ENCODE peak calls at places on chromosomes 1 and 21, in nine cellular contexts. One of them, this sample, is unnamed. For H3K4me1 and H3K36me3, the result is how much of the 10 kb centered on the place peaks cover.

GRCh38 chr1:231494439-231495110 is 33.9 kb upstream of the TSNAX start:
- DNase-seq in naive thymus-derived CD4-positive, alpha-beta T cell: no peak
- DNase-seq in OCI-LY7: no peak
- DNase-seq in tibial artery: no peak
- DNase-seq in lower lobe of right lung: no peak
- DNase-seq in SJCRH30: no peak
- DNase-seq in psoas muscle: no peak
- DNase-seq in body of pancreas: no peak
- DNase-seq in cardiac muscle cell: no peak
- DNase-seq in this sample: no peak

GRCh38 chr1:234261545-234261944 is 111.7 kb upstream of the COA6 start:
- DNase-seq in naive thymus-derived CD4-positive, alpha-beta T cell: no peak
- DNase-seq in OCI-LY7: no peak
- DNase-seq in tibial artery: no peak
- DNase-seq in lower lobe of right lung: no peak
- DNase-seq in SJCRH30: no peak
- DNase-seq in psoas muscle: no peak
- DNase-seq in body of pancreas: no peak
- DNase-seq in cardiac muscle cell: no peak
- DNase-seq in this sample: no peak

GRCh38 chr1:51897699-51898031 is 19.1 kb upstream of the NRDC start:
- DNase-seq in naive thymus-derived CD4-positive, alpha-beta T cell: no peak
- DNase-seq in OCI-LY7: no peak
- DNase-seq in tibial artery: no peak
- DNase-seq in lower lobe of right lung: no peak
- DNase-seq in SJCRH30: no peak
- DNase-seq in psoas muscle: no peak
- DNase-seq in body of pancreas: no peak
- DNase-seq in cardiac muscle cell: no peak
- DNase-seq in this sample: no peak

GRCh38 chr1:102790997-102791396 is 317.3 kb downstream of the COL11A1 start:
- DNase-seq in naive thymus-derived CD4-positive, alpha-beta T cell: no peak
- DNase-seq in OCI-LY7: no peak
- DNase-seq in tibial artery: no peak
- DNase-seq in lower lobe of right lung: no peak
- DNase-seq in SJCRH30: no peak
- DNase-seq in psoas muscle: no peak
- DNase-seq in body of pancreas: no peak
- DNase-seq in cardiac muscle cell: no peak
- DNase-seq in this sample: no peak

GRCh38 chr1:204280562-204280961 is 66.8 kb upstream of the GOLT1A start:
- DNase-seq in naive thymus-derived CD4-positive, alpha-beta T cell: no peak
- DNase-seq in OCI-LY7: no peak
- DNase-seq in tibial artery: no peak
- DNase-seq in lower lobe of right lung: no peak
- DNase-seq in SJCRH30: no peak
- DNase-seq in psoas muscle: no peak
- DNase-seq in body of pancreas: no peak
- DNase-seq in cardiac muscle cell: no peak
- DNase-seq in this sample: no peak

GRCh38 chr1:103197266-103197665 is 88.9 kb upstream of the COL11A1 start:
- DNase-seq in naive thymus-derived CD4-positive, alpha-beta T cell: no peak
- DNase-seq in OCI-LY7: no peak
- DNase-seq in tibial artery: no peak
- DNase-seq in lower lobe of right lung: no peak
- DNase-seq in SJCRH30: no peak
- DNase-seq in psoas muscle: no peak
- DNase-seq in body of pancreas: no peak
- DNase-seq in cardiac muscle cell: no peak
- DNase-seq in this sample: no peak

GRCh38 chr1:12171206-12172041 is 4.6 kb downstream of the TNFRSF1B start:
- DNase-seq in naive thymus-derived CD4-positive, alpha-beta T cell: no peak
- DNase-seq in OCI-LY7: no peak
- DNase-seq in tibial artery: no peak
- DNase-seq in lower lobe of right lung: no peak
- DNase-seq in SJCRH30: no peak
- DNase-seq in psoas muscle: no peak
- DNase-seq in body of pancreas: no peak
- DNase-seq in cardiac muscle cell: no peak
- DNase-seq in this sample: peak

GRCh38 chr1:111569913-111570312 is 49.7 kb upstream of the RAP1A start:
- DNase-seq in naive thymus-derived CD4-positive, alpha-beta T cell: no peak
- DNase-seq in OCI-LY7: no peak
- DNase-seq in tibial artery: no peak
- DNase-seq in lower lobe of right lung: no peak
- DNase-seq in SJCRH30: no peak
- DNase-seq in psoas muscle: no peak
- DNase-seq in body of pancreas: no peak
- DNase-seq in cardiac muscle cell: no peak
- DNase-seq in this sample: no peak

GRCh38 chr1:235855811-235856429 is 10.8 kb downstream of the LYST start:
- DNase-seq in naive thymus-derived CD4-positive, alpha-beta T cell: no peak
- DNase-seq in OCI-LY7: no peak
- DNase-seq in tibial artery: no peak
- DNase-seq in lower lobe of right lung: no peak
- DNase-seq in SJCRH30: no peak
- DNase-seq in psoas muscle: no peak
- DNase-seq in body of pancreas: no peak
- DNase-seq in cardiac muscle cell: no peak
- DNase-seq in this sample: no peak

GRCh38 chr21:38478782-38479181 is 19.5 kb downstream of the ERG start:
- DNase-seq in naive thymus-derived CD4-positive, alpha-beta T cell: no peak
- DNase-seq in OCI-LY7: no peak
- DNase-seq in tibial artery: no peak
- DNase-seq in lower lobe of right lung: no peak
- DNase-seq in SJCRH30: no peak
- DNase-seq in psoas muscle: no peak
- DNase-seq in body of pancreas: no peak
- DNase-seq in cardiac muscle cell: no peak
- DNase-seq in this sample: no peak

GRCh38 chr1:230459463-230459862 is 33.3 kb upstream of the PGBD5 start:
- DNase-seq in naive thymus-derived CD4-positive, alpha-beta T cell: no peak
- DNase-seq in OCI-LY7: no peak
- DNase-seq in tibial artery: no peak
- DNase-seq in lower lobe of right lung: no peak
- DNase-seq in SJCRH30: no peak
- DNase-seq in psoas muscle: no peak
- DNase-seq in body of pancreas: peak
- DNase-seq in cardiac muscle cell: no peak
- DNase-seq in this sample: no peak

GRCh38 chr21:36654341-36654740 is 44.6 kb upstream of the SIM2 start:
- DNase-seq in naive thymus-derived CD4-positive, alpha-beta T cell: no peak
- DNase-seq in OCI-LY7: no peak
- DNase-seq in tibial artery: no peak
- DNase-seq in lower lobe of right lung: no peak
- DNase-seq in SJCRH30: no peak
- DNase-seq in psoas muscle: no peak
- DNase-seq in body of pancreas: no peak
- DNase-seq in cardiac muscle cell: no peak
- DNase-seq in this sample: no peak

GRCh38 chr1:167601442-167602380 is 28.3 kb upstream of the RCSD1 start:
- DNase-seq in naive thymus-derived CD4-positive, alpha-beta T cell: no peak
- DNase-seq in OCI-LY7: peak
- DNase-seq in tibial artery: peak
- DNase-seq in lower lobe of right lung: peak
- DNase-seq in SJCRH30: no peak
- DNase-seq in psoas muscle: peak
- DNase-seq in body of pancreas: peak
- DNase-seq in cardiac muscle cell: no peak
- DNase-seq in this sample: no peak

GRCh38 chr1:91997607-91998195 is 32.1 kb upstream of the EPHX4 start:
- DNase-seq in naive thymus-derived CD4-positive, alpha-beta T cell: peak
- DNase-seq in OCI-LY7: peak
- DNase-seq in tibial artery: no peak
- DNase-seq in lower lobe of right lung: no peak
- DNase-seq in SJCRH30: peak
- DNase-seq in psoas muscle: no peak
- DNase-seq in body of pancreas: peak
- DNase-seq in cardiac muscle cell: peak
- DNase-seq in this sample: peak

GRCh38 chr1:210214573-210215409 is 17.8 kb upstream of the SERTAD4 start:
- DNase-seq in naive thymus-derived CD4-positive, alpha-beta T cell: no peak
- DNase-seq in OCI-LY7: no peak
- DNase-seq in tibial artery: no peak
- DNase-seq in lower lobe of right lung: no peak
- DNase-seq in SJCRH30: no peak
- DNase-seq in psoas muscle: no peak
- DNase-seq in body of pancreas: no peak
- DNase-seq in cardiac muscle cell: no peak
- DNase-seq in this sample: no peak

GRCh38 chr21:20265704-20266368 is 732.4 kb upstream of the NCAM2 start:
- DNase-seq in naive thymus-derived CD4-positive, alpha-beta T cell: no peak
- DNase-seq in OCI-LY7: no peak
- DNase-seq in tibial artery: no peak
- DNase-seq in lower lobe of right lung: no peak
- DNase-seq in SJCRH30: no peak
- DNase-seq in psoas muscle: no peak
- DNase-seq in body of pancreas: no peak
- DNase-seq in cardiac muscle cell: no peak
- DNase-seq in this sample: no peak
- H3K4me1 ChIP-seq in naive thymus-derived CD4-positive, alpha-beta T cell: under half
- H3K4me1 ChIP-seq in OCI-LY7: under half
- H3K4me1 ChIP-seq in tibial artery: under half
- H3K4me1 ChIP-seq in lower lobe of right lung: under half
- H3K4me1 ChIP-seq in SJCRH30: under half
- H3K4me1 ChIP-seq in psoas muscle: under half
- H3K4me1 ChIP-seq in body of pancreas: under half
- H3K4me1 ChIP-seq in cardiac muscle cell: under half
- H3K4me1 ChIP-seq in this sample: under half

GRCh38 chr1:153510984-153511410 is 24.8 kb downstream of the S100A6 start:
- DNase-seq in naive thymus-derived CD4-positive, alpha-beta T cell: peak
- DNase-seq in OCI-LY7: peak
- DNase-seq in tibial artery: peak
- DNase-seq in lower lobe of right lung: peak
- DNase-seq in SJCRH30: peak
- DNase-seq in psoas muscle: peak
- DNase-seq in body of pancreas: peak
- DNase-seq in cardiac muscle cell: peak
- DNase-seq in this sample: peak
- H3K27ac ChIP-seq in naive thymus-derived CD4-positive, alpha-beta T cell: no peak
- H3K27ac ChIP-seq in OCI-LY7: no peak
- H3K27ac ChIP-seq in tibial artery: no peak
- H3K27ac ChIP-seq in lower lobe of right lung: no peak
- H3K27ac ChIP-seq in SJCRH30: no peak
- H3K27ac ChIP-seq in psoas muscle: no peak
- H3K27ac ChIP-seq in body of pancreas: no peak
- H3K27ac ChIP-seq in cardiac muscle cell: no peak
- H3K27ac ChIP-seq in this sample: no peak

DNA sequence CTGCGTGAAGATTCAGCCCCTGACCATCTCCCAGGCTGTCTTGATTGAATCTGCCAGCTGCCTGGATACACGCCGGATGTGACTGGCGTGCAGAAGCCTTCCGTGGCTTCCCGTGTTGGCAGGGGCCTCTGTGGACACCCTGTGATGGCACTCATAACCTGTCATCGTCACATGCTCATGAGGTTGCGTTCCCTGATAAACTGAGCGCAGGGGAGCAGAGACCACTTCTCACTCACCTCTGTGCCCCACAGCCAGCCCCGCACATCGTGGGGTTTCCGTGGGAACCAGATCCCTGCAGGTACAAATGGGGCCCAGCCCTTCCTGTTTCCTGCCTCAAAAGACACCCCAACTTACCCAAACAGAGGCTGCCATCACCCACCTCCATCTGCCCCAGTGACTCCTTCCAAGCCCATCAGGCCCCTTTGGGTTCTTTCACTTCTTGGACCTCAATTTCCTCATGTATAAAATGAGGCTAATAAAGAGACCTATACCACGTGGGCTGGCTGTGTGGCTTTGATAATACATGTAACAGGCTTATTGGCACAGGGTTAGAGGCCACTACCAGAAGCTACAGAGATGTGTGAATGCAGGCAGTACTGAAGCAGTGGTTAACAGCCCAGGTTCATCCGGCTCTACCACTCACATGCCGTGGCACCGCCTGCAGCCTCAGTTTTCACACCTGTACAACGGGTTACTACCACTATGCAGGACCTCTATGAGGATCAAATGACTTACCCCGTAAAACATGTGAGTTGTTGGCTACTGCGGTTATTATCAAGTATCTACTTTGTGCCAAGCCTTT is 23.6 kb downstream of the HTR6 start:
- DNase-seq in naive thymus-derived CD4-positive, alpha-beta T cell: peak
- DNase-seq in OCI-LY7: no peak
- DNase-seq in tibial artery: no peak
- DNase-seq in lower lobe of right lung: no peak
- DNase-seq in SJCRH30: peak
- DNase-seq in psoas muscle: no peak
- DNase-seq in body of pancreas: no peak
- DNase-seq in cardiac muscle cell: no peak
- DNase-seq in this sample: peak
- H3K36me3 ChIP-seq in naive thymus-derived CD4-positive, alpha-beta T cell: under half
- H3K36me3 ChIP-seq in OCI-LY7: under half
- H3K36me3 ChIP-seq in tibial artery: half or more
- H3K36me3 ChIP-seq in lower lobe of right lung: under half
- H3K36me3 ChIP-seq in SJCRH30: under half
- H3K36me3 ChIP-seq in psoas muscle: under half
- H3K36me3 ChIP-seq in body of pancreas: under half
- H3K36me3 ChIP-seq in cardiac muscle cell: under half
- H3K36me3 ChIP-seq in this sample: under half

GRCh38 chr1:26302733-26303405 is 3.6 kb downstream of the UBXN11 start:
- DNase-seq in naive thymus-derived CD4-positive, alpha-beta T cell: no peak
- DNase-seq in OCI-LY7: no peak
- DNase-seq in tibial artery: no peak
- DNase-seq in lower lobe of right lung: no peak
- DNase-seq in SJCRH30: peak
- DNase-seq in psoas muscle: peak
- DNase-seq in body of pancreas: no peak
- DNase-seq in cardiac muscle cell: no peak
- DNase-seq in this sample: no peak
- H3K4me1 ChIP-seq in naive thymus-derived CD4-positive, alpha-beta T cell: under half
- H3K4me1 ChIP-seq in OCI-LY7: half or more
- H3K4me1 ChIP-seq in tibial artery: under half
- H3K4me1 ChIP-seq in lower lobe of right lung: under half
- H3K4me1 ChIP-seq in SJCRH30: under half
- H3K4me1 ChIP-seq in psoas muscle: under half
- H3K4me1 ChIP-seq in body of pancreas: under half
- H3K4me1 ChIP-seq in cardiac muscle cell: under half
- H3K4me1 ChIP-seq in this sample: under half

GRCh38 chr1:156592910-156593732 is 1.5 kb downstream of the NAXE start:
- DNase-seq in naive thymus-derived CD4-positive, alpha-beta T cell: no peak
- DNase-seq in OCI-LY7: peak
- DNase-seq in tibial artery: no peak
- DNase-seq in lower lobe of right lung: no peak
- DNase-seq in SJCRH30: peak
- DNase-seq in psoas muscle: no peak
- DNase-seq in body of pancreas: no peak
- DNase-seq in cardiac muscle cell: no peak
- DNase-seq in this sample: no peak
- H3K27ac ChIP-seq in naive thymus-derived CD4-positive, alpha-beta T cell: peak
- H3K27ac ChIP-seq in OCI-LY7: peak
- H3K27ac ChIP-seq in tibial artery: no peak
- H3K27ac ChIP-seq in lower lobe of right lung: no peak
- H3K27ac ChIP-seq in SJCRH30: no peak
- H3K27ac ChIP-seq in psoas muscle: no peak
- H3K27ac ChIP-seq in body of pancreas: no peak
- H3K27ac ChIP-seq in cardiac muscle cell: no peak
- H3K27ac ChIP-seq in this sample: no peak

This sample was measured in CD4-positive, alpha-beta memory T cell.